ENCODE peak calls at places on chromosome 15, in five cellular contexts. E, H, W, F and P are unnamed samples.

GRCh38 chr15:60376677-60377095 is 21.1 kb downstream of the ANXA2 start:
- DNase-seq in H (no peak), W (no peak), E (peak; percentile 57), F (no peak), P (no peak)

GRCh38 chr15:81334768-81335447 is 11.0 kb upstream of the STARD5 start:
- DNase-seq in W (no peak), F (no peak), H (no peak), E (no peak), P (no peak)

GRCh38 chr15:71411538-71412482 is 296.5 kb downstream of the THSD4 start:
- DNase-seq in F (no peak), W (no peak), H (peak; percentile 52), E (peak; percentile 98), P (no peak)

GRCh38 chr15:25790003-25790660 is 73.0 kb downstream of the ATP10A start:
- DNase-seq in F (no peak), H (peak; percentile 90), E (no peak), W (no peak), P (no peak)

GRCh38 chr15:99019558-99020540 is 12.3 kb upstream of the PGPEP1L start:
- DNase-seq in H (peak; percentile 65), W (no peak), F (no peak), E (peak; percentile 48), P (no peak)

GRCh38 chr15:92882697-92883642 is 17.2 kb upstream of the CHD2 start:
- DNase-seq in F (no peak), W (peak; percentile 65), H (no peak), E (no peak), P (no peak)

GRCh38 chr15:50916395-50916794 is 7.9 kb downstream of the AP4E1 start:
- DNase-seq in W (no peak), H (no peak), E (no peak), F (no peak), P (no peak)

GRCh38 chr15:79003301-79003700 is 58.5 kb upstream of the CTSH start:
- DNase-seq in H (peak; percentile 70), F (no peak), E (no peak), W (no peak), P (no peak)

GRCh38 chr15:91852741-91853500 is 587 bp upstream of the SLCO3A1 start:
- DNase-seq in H (peak; percentile 56), W (peak; percentile 91), F (peak; percentile 84), E (peak; percentile 79), P (no peak)

GRCh38 chr15:62928242-62928995 is 114.1 kb upstream of the TPM1 start:
- DNase-seq in W (peak; percentile 60), H (peak; percentile 92), F (peak; percentile 17), E (peak; percentile 87), P (no peak)

GRCh38 chr15:101445562-101446526 is 43.7 kb downstream of the PCSK6 start:
- DNase-seq in E (peak; percentile 22), W (no peak), F (peak; percentile 26), H (peak; percentile 21), P (no peak)

GRCh38 chr15:101031203-101031602 is 112.0 kb downstream of the LRRK1 start:
- DNase-seq in W (no peak), E (no peak), H (peak; percentile 32), F (no peak), P (no peak)

DNA sequence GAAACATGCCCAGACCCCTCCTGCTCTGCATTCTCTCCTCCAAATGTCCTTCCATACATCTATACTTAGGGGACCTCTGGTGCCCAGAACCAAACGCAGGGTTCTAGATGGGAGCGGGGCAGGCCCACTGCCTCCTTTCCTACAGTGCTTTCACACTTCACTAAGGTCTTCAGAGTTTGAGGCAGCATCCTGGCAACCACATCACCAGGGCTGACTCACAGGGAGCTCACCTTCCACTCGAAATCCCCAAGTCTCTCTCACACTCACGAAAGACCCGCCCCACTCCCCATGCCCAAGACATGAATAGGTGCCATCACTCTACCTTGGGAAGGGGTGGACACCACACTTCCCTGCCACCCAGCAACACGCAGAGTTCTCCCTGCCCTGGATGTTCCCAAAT is 18.9 kb downstream of the HOMER2 start:
- DNase-seq in W (no peak), E (no peak), F (no peak), H (no peak), P (no peak)
- TF ChIP-seq USF2 in W (no peak), E (no peak), F (no peak), H (no peak), P (no peak)

GRCh38 chr15:94047566-94047965 is 183.8 kb upstream of the MCTP2 start:
- DNase-seq in F (no peak), H (no peak), E (no peak), W (no peak), P (no peak)
- TF ChIP-seq RCOR1 in F (no peak), H (no peak), E (no peak), W (no peak), P (no peak)

DNA sequence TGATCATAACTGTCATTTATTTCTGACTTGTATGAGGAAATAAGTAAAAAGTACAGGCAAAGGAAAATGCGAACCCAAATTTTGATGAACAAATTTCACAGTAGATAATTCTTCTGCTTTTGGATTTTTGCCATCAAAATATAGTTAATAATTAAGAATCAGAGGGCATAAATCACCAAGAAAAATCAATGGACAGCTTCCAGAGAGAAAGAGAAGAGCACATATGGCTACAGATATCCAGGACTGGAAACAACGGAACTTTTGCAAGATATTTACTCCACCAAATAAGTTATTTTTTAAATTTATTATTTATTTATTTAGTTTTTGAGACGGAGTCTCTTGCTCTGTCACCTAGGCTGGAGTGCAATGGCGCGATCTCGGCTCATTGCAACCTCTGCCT is 35.1 kb upstream of the NANOGP8 start:
- DNase-seq in H (no peak), F (no peak), W (no peak), E (no peak), P (no peak)
- TF ChIP-seq USF2 in H (no peak), F (no peak), W (no peak), E (no peak), P (no peak)

GRCh38 chr15:31392761-31393401 is 66.2 kb downstream of the KLF13 start:
- DNase-seq in W (no peak), F (peak; percentile 2), H (no peak), E (no peak), P (no peak)
- TF ChIP-seq RCOR1 in W (no peak), F (no peak), H (no peak), E (no peak), P (no peak)

GRCh38 chr15:65451989-65452388 is 29.2 kb upstream of the IGDCC4 start:
- DNase-seq in W (no peak), F (no peak), H (no peak), E (no peak), P (no peak)
- TF ChIP-seq USF2 in W (no peak), F (no peak), H (no peak), E (no peak), P (no peak)

DNA sequence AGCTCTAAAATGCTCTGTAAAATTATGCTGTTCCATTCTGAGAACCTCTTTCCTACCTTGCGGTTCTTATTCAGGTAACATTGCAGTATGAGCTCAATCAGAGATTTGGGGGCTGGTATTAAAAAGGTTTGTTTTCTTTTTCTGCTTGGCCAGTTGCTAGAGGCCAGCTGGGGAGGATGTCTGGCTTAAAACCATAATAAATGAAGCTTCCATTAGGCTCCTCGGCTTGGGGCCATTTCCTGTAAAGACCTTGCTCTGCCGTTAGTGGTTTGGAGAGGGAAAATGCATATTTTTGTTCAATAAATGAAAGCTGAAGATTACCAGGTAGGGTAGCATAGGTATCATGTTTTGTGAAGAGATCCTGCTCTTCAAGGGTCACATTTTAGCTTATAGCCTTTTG is 55.2 kb downstream of the MCTP2 start:
- DNase-seq in H (no peak), E (no peak), W (peak; percentile 33), F (no peak), P (no peak)
- TF ChIP-seq RCOR1 in H (no peak), E (no peak), W (no peak), F (no peak), P (no peak)

DNA sequence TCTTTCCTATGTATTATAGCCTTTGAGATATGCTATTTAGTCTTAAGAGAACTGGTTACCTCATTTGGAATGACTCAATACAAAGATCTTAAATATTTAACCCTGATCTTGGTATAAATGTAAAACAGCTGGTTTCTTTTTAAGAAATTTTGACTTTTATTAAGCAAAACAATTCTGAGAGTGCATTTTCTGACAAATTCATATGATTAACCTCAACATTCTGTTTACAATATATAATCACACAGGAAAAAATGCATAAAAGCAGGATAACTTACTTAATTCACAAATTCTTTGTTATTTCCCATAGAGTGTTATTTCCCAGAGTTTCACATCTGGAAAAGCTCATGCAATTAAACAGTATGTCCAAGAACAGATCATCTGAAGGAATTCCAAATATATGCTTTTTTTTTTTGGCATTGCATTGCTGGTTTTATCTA is 400.4 kb upstream of the THBS1 start:
- DNase-seq in E (no peak), W (no peak), H (peak; percentile 88), F (no peak), P (no peak)
- TF ChIP-seq USF2 in E (no peak), W (no peak), H (no peak), F (no peak), P (no peak)

GRCh38 chr15:32790352-32790999 is 72.7 kb downstream of the GREM1 start:
- DNase-seq in H (peak; percentile 79), W (no peak), F (no peak), E (no peak), P (no peak)
- TF ChIP-seq RCOR1 in H (no peak), W (no peak), F (no peak), E (no peak), P (no peak)

DNA sequence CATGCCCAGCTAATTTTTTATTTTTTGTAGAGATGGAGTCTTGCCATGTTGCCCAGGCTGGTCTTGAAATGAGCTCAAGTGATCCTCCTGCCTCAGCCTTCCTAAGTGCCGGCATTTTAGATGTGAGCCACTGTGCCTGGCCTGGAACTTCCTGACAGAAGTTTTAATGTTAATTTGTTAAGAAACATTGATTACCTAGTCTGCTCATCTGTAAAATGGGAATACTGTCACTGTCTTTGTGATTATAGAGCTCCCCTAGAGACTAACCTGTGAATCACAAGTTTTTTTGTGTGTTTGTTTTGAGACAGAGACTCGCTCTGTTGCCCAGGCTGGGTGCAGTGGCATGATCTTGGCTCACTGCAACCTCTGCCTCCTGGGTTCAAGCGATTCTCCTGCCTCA is 4.3 kb upstream of the EIF3J start:
- DNase-seq in H (no peak), E (peak; percentile 8), W (no peak), F (no peak), P (no peak)
- TF ChIP-seq USF2 in H (no peak), E (no peak), W (no peak), F (no peak), P (no peak)

GRCh38 chr15:69450968-69451695 is 1.5 kb upstream of the RPLP1 start:
- DNase-seq in E (no peak), F (no peak), H (no peak), W (no peak), P (no peak)
- TF ChIP-seq RCOR1 in E (no peak), F (no peak), H (no peak), W (no peak), P (no peak)